ENCODE peak calls at places on chromosomes 16 and 17, in six cellular contexts. B, A, Y, I, W and S are unnamed samples.

GRCh38 chr17:9666461-9667050 is 21.2 kb downstream of the USP43 start:
- DNase-seq in B (no peak), W (no peak), A (no peak), Y (no peak), I (no peak), S (no peak)

GRCh38 chr16:57409870-57410585 is 5.5 kb downstream of the CCL17 start:
- DNase-seq in B (no peak), Y (no peak), A (peak; percentile 13), W (no peak), I (no peak), S (no peak)

GRCh38 chr17:8466873-8467272 is 31.2 kb downstream of the NDEL1 start:
- DNase-seq in W (no peak), I (no peak), B (no peak), A (no peak), Y (no peak), S (no peak)

GRCh38 chr17:49631496-49631895 is 46.4 kb downstream of the SPOP start:
- DNase-seq in B (no peak), Y (no peak), A (no peak), W (no peak), I (no peak), S (no peak)

GRCh38 chr16:54374136-54374535 is 87.5 kb upstream of the IRX3 start:
- DNase-seq in I (no peak), W (peak; percentile 10), Y (no peak), B (no peak), A (no peak), S (no peak)

GRCh38 chr16:2988590-2989099 is 8.4 kb upstream of the PKMYT1 start:
- DNase-seq in A (no peak), W (no peak), B (no peak), I (no peak), Y (no peak), S (no peak)

GRCh38 chr17:57528084-57528451 is 217.0 kb downstream of the CCDC182 start:
- DNase-seq in A (no peak), B (no peak), Y (no peak), W (no peak), I (no peak), S (no peak)

GRCh38 chr16:49484454-49484853 is 110.8 kb downstream of the C16orf78 start:
- DNase-seq in W (no peak), B (no peak), I (peak; percentile 91), Y (no peak), A (peak; percentile 23), S (no peak)

GRCh38 chr16:11901091-11901490 is 14.7 kb downstream of the GSPT1 start:
- DNase-seq in B (no peak), A (no peak), I (no peak), Y (no peak), W (peak; percentile 18), S (no peak)

GRCh38 chr16:26856271-26856670 is 210.5 kb upstream of the C16orf82 start:
- DNase-seq in B (no peak), W (no peak), Y (no peak), A (no peak), I (no peak), S (no peak)

GRCh38 chr17:15266325-15266950 is 1.3 kb upstream of the PMP22 start:
- DNase-seq in W (no peak), B (no peak), Y (no peak), A (no peak), I (no peak), S (no peak)

GRCh38 chr17:15264542-15264941 is 584 bp downstream of the PMP22 start:
- DNase-seq in I (no peak), W (no peak), Y (peak; percentile 87), A (no peak), B (no peak), S (no peak)

GRCh38 chr17:15263206-15263579 is 1.9 kb downstream of the PMP22 start:
- DNase-seq in I (peak; percentile 98), B (no peak), Y (peak; percentile 64), A (peak; percentile 96), W (peak; percentile 73), S (peak; percentile 75)

GRCh38 chr17:15263680-15264079 is 1.4 kb downstream of the PMP22 start:
- DNase-seq in I (no peak), A (peak; percentile 27), Y (peak; percentile 50), W (no peak), B (no peak), S (no peak)

GRCh38 chr17:15265131-15265530 is at the start of gene PMP22:
- DNase-seq in Y (peak; percentile 14), A (peak; percentile 54), I (peak; percentile 86), B (no peak), W (no peak), S (no peak)
- TF ChIP-seq CTCF in Y (no peak), A (no peak), I (peak; percentile 50), B (no peak), W (no peak), S (no peak)

DNA sequence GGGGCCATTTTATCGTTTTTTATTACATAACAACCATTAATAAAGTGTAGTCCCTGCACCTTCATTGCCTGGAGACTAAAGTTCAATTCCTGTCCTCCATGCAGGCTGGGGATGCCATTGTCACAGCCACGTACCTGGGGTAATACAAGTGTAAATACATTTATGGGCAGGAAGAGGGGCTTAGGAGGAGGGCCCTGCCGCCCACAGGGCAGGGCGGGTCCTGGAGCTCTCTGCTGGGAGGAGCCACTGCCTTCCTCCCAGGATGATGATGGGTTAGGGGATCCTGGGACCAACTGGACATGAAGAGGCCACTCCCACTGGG is 44.0 kb upstream of the SLC38A10 start:
- DNase-seq in W (no peak), B (no peak), A (no peak), I (no peak), Y (peak; percentile 37), S (no peak)
- TF ChIP-seq CTCF in W (no peak), B (no peak), A (no peak), I (no peak), Y (no peak), S (no peak)

DNA sequence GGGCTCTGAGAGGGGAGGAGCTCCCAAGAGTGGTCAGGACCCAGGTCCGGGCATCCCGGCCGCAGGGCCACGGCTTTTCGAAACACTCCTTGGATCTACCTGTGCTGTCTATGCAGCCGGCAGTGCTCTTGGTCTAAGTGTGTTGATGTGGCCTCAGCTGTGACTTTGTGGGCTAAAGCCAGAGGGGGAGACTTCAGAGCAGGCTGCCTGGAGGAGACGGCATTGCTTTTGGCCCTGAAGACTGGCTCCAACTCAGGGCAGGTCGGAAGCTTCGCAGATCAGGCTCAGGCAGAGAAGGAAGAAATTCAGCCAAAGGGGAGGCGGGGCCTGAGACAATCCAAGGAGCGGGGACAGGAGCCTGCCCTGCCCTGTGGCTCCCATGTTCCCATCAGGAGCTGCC is 31.4 kb downstream of the PIEZO1 start:
- DNase-seq in I (no peak), Y (no peak), B (no peak), A (no peak), W (no peak), S (no peak)
- TF ChIP-seq CTCF in I (no peak), Y (no peak), B (no peak), A (no peak), W (no peak), S (no peak)

DNA sequence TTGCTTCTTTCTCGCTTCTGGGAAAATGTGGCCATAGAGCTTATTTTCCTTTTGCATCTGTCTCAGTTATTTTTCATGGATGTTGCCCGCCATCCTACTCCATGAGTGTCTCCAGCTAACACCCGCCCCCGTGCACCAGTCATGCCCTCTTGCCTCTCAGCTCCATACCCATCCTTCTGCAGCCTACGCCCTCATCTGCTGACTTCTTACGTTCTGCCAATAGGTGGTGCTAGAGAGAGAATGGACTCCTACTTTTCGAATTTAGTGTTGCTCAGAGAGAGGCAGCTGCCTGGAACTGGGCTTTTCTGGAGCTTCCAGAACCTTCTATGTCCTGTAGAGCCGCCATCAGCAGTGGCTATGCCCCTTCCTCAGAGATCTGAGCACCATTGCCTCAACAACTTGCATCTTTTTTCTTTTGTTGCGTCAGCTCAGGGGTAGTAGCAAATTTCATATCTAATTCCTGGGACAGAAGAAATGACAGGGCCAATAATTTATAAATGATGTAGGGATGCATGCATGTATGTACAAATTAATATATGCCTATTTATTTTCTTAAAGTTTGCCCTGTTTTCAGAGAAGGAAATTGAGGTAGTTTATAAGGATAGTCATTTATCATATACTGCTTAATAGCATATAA is 119.7 kb upstream of the MYOCD start:
- DNase-seq in Y (peak; percentile 67), B (no peak), W (peak; percentile 63), A (peak; percentile 71), I (no peak), S (no peak)
- TF ChIP-seq CTCF in Y (peak; percentile 77), B (peak; percentile 80), W (peak; percentile 70), A (peak; percentile 77), I (peak; percentile 61), S (peak; percentile 90)

GRCh38 chr16:66549284-66550131 is at the start of gene TK2:
- DNase-seq in B (peak; percentile 82), I (peak; percentile 80), W (peak; percentile 72), A (peak; percentile 83), Y (peak; percentile 30), S (no peak)
- TF ChIP-seq CTCF in B (peak; percentile 37), I (no peak), W (peak; percentile 31), A (no peak), Y (peak; percentile 26), S (no peak)

GRCh38 chr17:41864837-41865595 is at the start of gene KLHL11:
- DNase-seq in Y (peak; percentile 80), I (peak; percentile 94), B (peak; percentile 87), A (peak; percentile 91), W (peak; percentile 85), S (peak; percentile 52)
- TF ChIP-seq CTCF in Y (no peak), I (no peak), B (no peak), A (no peak), W (no peak), S (no peak)

GRCh38 chr16:62036101-62036806 is at the start of gene CDH8:
- DNase-seq in Y (no peak), I (no peak), A (no peak), B (peak; percentile 71), W (no peak), S (no peak)

GRCh38 chr16:62036807-62037135 is 533 bp upstream of the CDH8 start:
- DNase-seq in Y (no peak), A (no peak), W (no peak), B (no peak), I (no peak), S (no peak)

GRCh38 chr16:62038646-62039045 is 2.4 kb upstream of the CDH8 start:
- DNase-seq in Y (no peak), W (no peak), A (no peak), B (no peak), I (no peak), S (no peak)

GRCh38 chr16:62038225-62038624 is 2.0 kb upstream of the CDH8 start:
- DNase-seq in W (no peak), Y (peak; percentile 6), A (no peak), B (no peak), I (no peak), S (no peak)

DNA sequence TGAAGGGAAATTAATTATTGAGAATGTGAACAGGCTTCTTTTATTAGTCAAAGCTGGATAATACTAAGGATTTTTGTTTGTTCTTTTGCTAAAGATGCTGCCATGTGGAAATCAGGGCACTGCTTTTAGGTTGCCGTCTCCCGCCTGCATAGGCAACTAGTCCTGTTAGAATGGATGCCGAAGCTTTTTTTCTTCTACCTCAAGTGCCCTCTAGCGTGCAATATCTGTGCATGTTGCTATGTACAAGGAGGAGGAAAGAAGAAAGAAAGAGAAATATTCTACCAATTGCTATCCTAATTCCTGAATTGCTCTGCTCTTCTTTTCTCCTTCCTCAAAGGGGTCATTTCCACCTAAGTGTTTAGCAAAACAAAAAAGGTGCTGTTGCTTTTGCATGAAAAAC is 5.2 kb upstream of the CDH8 start:
- DNase-seq in W (no peak), A (peak; percentile 1), I (no peak), B (no peak), Y (peak; percentile 68), S (no peak)
- TF ChIP-seq CTCF in W (no peak), A (peak; percentile 41), I (peak; percentile 10), B (peak; percentile 77), Y (peak; percentile 70), S (no peak)

GRCh38 chr17:47665655-47666054 is 15.9 kb downstream of the KPNB1 start:
- DNase-seq in W (peak; percentile 33), B (no peak), I (no peak), A (peak; percentile 69), Y (no peak), S (peak; percentile 54)
- TF ChIP-seq CTCF in W (no peak), B (no peak), I (no peak), A (no peak), Y (no peak), S (no peak)